ENCODE peak calls at places on chromosomes 5 and 9, in nine cellular contexts. One of them, this sample, is unnamed.

GRCh38 chr5:31232273-31232888 is 38.9 kb downstream of the CDH6 start:
- DNase-seq in esophagus squamous epithelium: no peak
- DNase-seq in NCI-H146: peak
- DNase-seq in stimulated activated effector memory CD8-positive, alpha-beta T cell treated with anti-CD3 and anti-CD28 coated beads, Interleukin-12 subunit alpha, Interleukin-12 subunit beta, amount 100 ng/mL, for 72 hours: no peak
- DNase-seq in substantia nigra: no peak
- DNase-seq in mesothelial cell of epicardium: no peak
- DNase-seq in effector memory CD8-positive, alpha-beta T cell: no peak
- DNase-seq in psoas muscle: no peak
- DNase-seq in activated CD4-positive, alpha-beta T cell treated with anti-CD3 and anti-CD28 coated beads, Interleukin-2, amount 10 ng/mL, durations not matched to agents 7 days and 5 days: no peak
- DNase-seq in this sample: peak

GRCh38 chr9:83355024-83355444 is 183.2 kb downstream of the FRMD3 start:
- DNase-seq in esophagus squamous epithelium: no peak
- DNase-seq in NCI-H146: no peak
- DNase-seq in stimulated activated effector memory CD8-positive, alpha-beta T cell treated with anti-CD3 and anti-CD28 coated beads, Interleukin-12 subunit alpha, Interleukin-12 subunit beta, amount 100 ng/mL, for 72 hours: no peak
- DNase-seq in substantia nigra: no peak
- DNase-seq in mesothelial cell of epicardium: no peak
- DNase-seq in effector memory CD8-positive, alpha-beta T cell: no peak
- DNase-seq in psoas muscle: no peak
- DNase-seq in activated CD4-positive, alpha-beta T cell treated with anti-CD3 and anti-CD28 coated beads, Interleukin-2, amount 10 ng/mL, durations not matched to agents 7 days and 5 days: no peak
- DNase-seq in this sample: peak

GRCh38 chr9:133130721-133131244 is 9.7 kb upstream of the RALGDS start:
- DNase-seq in esophagus squamous epithelium: no peak
- DNase-seq in NCI-H146: no peak
- DNase-seq in stimulated activated effector memory CD8-positive, alpha-beta T cell treated with anti-CD3 and anti-CD28 coated beads, Interleukin-12 subunit alpha, Interleukin-12 subunit beta, amount 100 ng/mL, for 72 hours: no peak
- DNase-seq in substantia nigra: no peak
- DNase-seq in mesothelial cell of epicardium: no peak
- DNase-seq in effector memory CD8-positive, alpha-beta T cell: peak
- DNase-seq in psoas muscle: no peak
- DNase-seq in activated CD4-positive, alpha-beta T cell treated with anti-CD3 and anti-CD28 coated beads, Interleukin-2, amount 10 ng/mL, durations not matched to agents 7 days and 5 days: peak
- DNase-seq in this sample: no peak

GRCh38 chr9:35385042-35385441 is 104.9 kb upstream of the RUSC2 start:
- DNase-seq in esophagus squamous epithelium: no peak
- DNase-seq in NCI-H146: no peak
- DNase-seq in stimulated activated effector memory CD8-positive, alpha-beta T cell treated with anti-CD3 and anti-CD28 coated beads, Interleukin-12 subunit alpha, Interleukin-12 subunit beta, amount 100 ng/mL, for 72 hours: no peak
- DNase-seq in substantia nigra: no peak
- DNase-seq in mesothelial cell of epicardium: no peak
- DNase-seq in effector memory CD8-positive, alpha-beta T cell: no peak
- DNase-seq in psoas muscle: no peak
- DNase-seq in activated CD4-positive, alpha-beta T cell treated with anti-CD3 and anti-CD28 coated beads, Interleukin-2, amount 10 ng/mL, durations not matched to agents 7 days and 5 days: no peak
- DNase-seq in this sample: peak

GRCh38 chr5:23223846-23224245 is 283.6 kb upstream of the PRDM9 start:
- DNase-seq in esophagus squamous epithelium: no peak
- DNase-seq in NCI-H146: no peak
- DNase-seq in stimulated activated effector memory CD8-positive, alpha-beta T cell treated with anti-CD3 and anti-CD28 coated beads, Interleukin-12 subunit alpha, Interleukin-12 subunit beta, amount 100 ng/mL, for 72 hours: no peak
- DNase-seq in substantia nigra: no peak
- DNase-seq in mesothelial cell of epicardium: no peak
- DNase-seq in effector memory CD8-positive, alpha-beta T cell: no peak
- DNase-seq in psoas muscle: no peak
- DNase-seq in activated CD4-positive, alpha-beta T cell treated with anti-CD3 and anti-CD28 coated beads, Interleukin-2, amount 10 ng/mL, durations not matched to agents 7 days and 5 days: no peak
- DNase-seq in this sample: no peak

GRCh38 chr9:129023036-129023907 is 4.9 kb downstream of the SH3GLB2 start:
- DNase-seq in esophagus squamous epithelium: no peak
- DNase-seq in NCI-H146: peak
- DNase-seq in stimulated activated effector memory CD8-positive, alpha-beta T cell treated with anti-CD3 and anti-CD28 coated beads, Interleukin-12 subunit alpha, Interleukin-12 subunit beta, amount 100 ng/mL, for 72 hours: no peak
- DNase-seq in substantia nigra: peak
- DNase-seq in mesothelial cell of epicardium: no peak
- DNase-seq in effector memory CD8-positive, alpha-beta T cell: no peak
- DNase-seq in psoas muscle: peak
- DNase-seq in activated CD4-positive, alpha-beta T cell treated with anti-CD3 and anti-CD28 coated beads, Interleukin-2, amount 10 ng/mL, durations not matched to agents 7 days and 5 days: no peak
- DNase-seq in this sample: peak

GRCh38 chr5:143226361-143226760 is 177.1 kb downstream of the NR3C1 start:
- DNase-seq in esophagus squamous epithelium: no peak
- DNase-seq in NCI-H146: no peak
- DNase-seq in stimulated activated effector memory CD8-positive, alpha-beta T cell treated with anti-CD3 and anti-CD28 coated beads, Interleukin-12 subunit alpha, Interleukin-12 subunit beta, amount 100 ng/mL, for 72 hours: no peak
- DNase-seq in substantia nigra: no peak
- DNase-seq in mesothelial cell of epicardium: no peak
- DNase-seq in effector memory CD8-positive, alpha-beta T cell: no peak
- DNase-seq in psoas muscle: no peak
- DNase-seq in activated CD4-positive, alpha-beta T cell treated with anti-CD3 and anti-CD28 coated beads, Interleukin-2, amount 10 ng/mL, durations not matched to agents 7 days and 5 days: no peak
- DNase-seq in this sample: peak

GRCh38 chr5:135436856-135437795 is 10.0 kb downstream of the DCANP1 start:
- DNase-seq in esophagus squamous epithelium: no peak
- DNase-seq in NCI-H146: no peak
- DNase-seq in stimulated activated effector memory CD8-positive, alpha-beta T cell treated with anti-CD3 and anti-CD28 coated beads, Interleukin-12 subunit alpha, Interleukin-12 subunit beta, amount 100 ng/mL, for 72 hours: no peak
- DNase-seq in substantia nigra: no peak
- DNase-seq in mesothelial cell of epicardium: no peak
- DNase-seq in effector memory CD8-positive, alpha-beta T cell: no peak
- DNase-seq in psoas muscle: no peak
- DNase-seq in activated CD4-positive, alpha-beta T cell treated with anti-CD3 and anti-CD28 coated beads, Interleukin-2, amount 10 ng/mL, durations not matched to agents 7 days and 5 days: no peak
- DNase-seq in this sample: no peak

GRCh38 chr5:123483446-123484077 is 28.4 kb upstream of the CSNK1G3 start:
- DNase-seq in esophagus squamous epithelium: no peak
- DNase-seq in NCI-H146: no peak
- DNase-seq in stimulated activated effector memory CD8-positive, alpha-beta T cell treated with anti-CD3 and anti-CD28 coated beads, Interleukin-12 subunit alpha, Interleukin-12 subunit beta, amount 100 ng/mL, for 72 hours: no peak
- DNase-seq in substantia nigra: no peak
- DNase-seq in mesothelial cell of epicardium: no peak
- DNase-seq in effector memory CD8-positive, alpha-beta T cell: no peak
- DNase-seq in psoas muscle: no peak
- DNase-seq in activated CD4-positive, alpha-beta T cell treated with anti-CD3 and anti-CD28 coated beads, Interleukin-2, amount 10 ng/mL, durations not matched to agents 7 days and 5 days: no peak
- DNase-seq in this sample: peak

GRCh38 chr9:36499156-36499886 is 73.4 kb upstream of the MELK start:
- DNase-seq in esophagus squamous epithelium: no peak
- DNase-seq in NCI-H146: peak
- DNase-seq in stimulated activated effector memory CD8-positive, alpha-beta T cell treated with anti-CD3 and anti-CD28 coated beads, Interleukin-12 subunit alpha, Interleukin-12 subunit beta, amount 100 ng/mL, for 72 hours: no peak
- DNase-seq in substantia nigra: no peak
- DNase-seq in mesothelial cell of epicardium: no peak
- DNase-seq in effector memory CD8-positive, alpha-beta T cell: no peak
- DNase-seq in psoas muscle: no peak
- DNase-seq in activated CD4-positive, alpha-beta T cell treated with anti-CD3 and anti-CD28 coated beads, Interleukin-2, amount 10 ng/mL, durations not matched to agents 7 days and 5 days: no peak
- DNase-seq in this sample: no peak

GRCh38 chr9:87479801-87480201 is 17.9 kb upstream of the DAPK1 start:
- DNase-seq in esophagus squamous epithelium: no peak
- DNase-seq in NCI-H146: no peak
- DNase-seq in stimulated activated effector memory CD8-positive, alpha-beta T cell treated with anti-CD3 and anti-CD28 coated beads, Interleukin-12 subunit alpha, Interleukin-12 subunit beta, amount 100 ng/mL, for 72 hours: no peak
- DNase-seq in substantia nigra: no peak
- DNase-seq in mesothelial cell of epicardium: no peak
- DNase-seq in effector memory CD8-positive, alpha-beta T cell: no peak
- DNase-seq in psoas muscle: no peak
- DNase-seq in activated CD4-positive, alpha-beta T cell treated with anti-CD3 and anti-CD28 coated beads, Interleukin-2, amount 10 ng/mL, durations not matched to agents 7 days and 5 days: no peak
- DNase-seq in this sample: peak

GRCh38 chr9:129351058-129351641 is 173.1 kb upstream of the IER5L start:
- DNase-seq in esophagus squamous epithelium: no peak
- DNase-seq in NCI-H146: no peak
- DNase-seq in stimulated activated effector memory CD8-positive, alpha-beta T cell treated with anti-CD3 and anti-CD28 coated beads, Interleukin-12 subunit alpha, Interleukin-12 subunit beta, amount 100 ng/mL, for 72 hours: no peak
- DNase-seq in substantia nigra: no peak
- DNase-seq in mesothelial cell of epicardium: no peak
- DNase-seq in effector memory CD8-positive, alpha-beta T cell: no peak
- DNase-seq in psoas muscle: no peak
- DNase-seq in activated CD4-positive, alpha-beta T cell treated with anti-CD3 and anti-CD28 coated beads, Interleukin-2, amount 10 ng/mL, durations not matched to agents 7 days and 5 days: no peak
- DNase-seq in this sample: no peak

GRCh38 chr9:19114680-19115270 is 12.1 kb upstream of the HAUS6 start:
- DNase-seq in esophagus squamous epithelium: no peak
- DNase-seq in NCI-H146: no peak
- DNase-seq in stimulated activated effector memory CD8-positive, alpha-beta T cell treated with anti-CD3 and anti-CD28 coated beads, Interleukin-12 subunit alpha, Interleukin-12 subunit beta, amount 100 ng/mL, for 72 hours: no peak
- DNase-seq in substantia nigra: no peak
- DNase-seq in mesothelial cell of epicardium: no peak
- DNase-seq in effector memory CD8-positive, alpha-beta T cell: no peak
- DNase-seq in psoas muscle: no peak
- DNase-seq in activated CD4-positive, alpha-beta T cell treated with anti-CD3 and anti-CD28 coated beads, Interleukin-2, amount 10 ng/mL, durations not matched to agents 7 days and 5 days: no peak
- DNase-seq in this sample: no peak

GRCh38 chr5:2130361-2130760 is 247.6 kb upstream of the IRX4 start:
- DNase-seq in esophagus squamous epithelium: no peak
- DNase-seq in NCI-H146: no peak
- DNase-seq in stimulated activated effector memory CD8-positive, alpha-beta T cell treated with anti-CD3 and anti-CD28 coated beads, Interleukin-12 subunit alpha, Interleukin-12 subunit beta, amount 100 ng/mL, for 72 hours: no peak
- DNase-seq in substantia nigra: no peak
- DNase-seq in mesothelial cell of epicardium: no peak
- DNase-seq in effector memory CD8-positive, alpha-beta T cell: no peak
- DNase-seq in psoas muscle: no peak
- DNase-seq in activated CD4-positive, alpha-beta T cell treated with anti-CD3 and anti-CD28 coated beads, Interleukin-2, amount 10 ng/mL, durations not matched to agents 7 days and 5 days: no peak
- DNase-seq in this sample: no peak

GRCh38 chr9:114339130-114339908 is 9.7 kb downstream of the ORM2 start:
- DNase-seq in esophagus squamous epithelium: no peak
- DNase-seq in NCI-H146: peak
- DNase-seq in stimulated activated effector memory CD8-positive, alpha-beta T cell treated with anti-CD3 and anti-CD28 coated beads, Interleukin-12 subunit alpha, Interleukin-12 subunit beta, amount 100 ng/mL, for 72 hours: peak
- DNase-seq in substantia nigra: peak
- DNase-seq in mesothelial cell of epicardium: no peak
- DNase-seq in effector memory CD8-positive, alpha-beta T cell: peak
- DNase-seq in psoas muscle: peak
- DNase-seq in activated CD4-positive, alpha-beta T cell treated with anti-CD3 and anti-CD28 coated beads, Interleukin-2, amount 10 ng/mL, durations not matched to agents 7 days and 5 days: peak
- DNase-seq in this sample: peak

GRCh38 chr5:149452665-149453617 is 73.8 kb upstream of the IL17B start:
- DNase-seq in esophagus squamous epithelium: no peak
- DNase-seq in NCI-H146: no peak
- DNase-seq in stimulated activated effector memory CD8-positive, alpha-beta T cell treated with anti-CD3 and anti-CD28 coated beads, Interleukin-12 subunit alpha, Interleukin-12 subunit beta, amount 100 ng/mL, for 72 hours: no peak
- DNase-seq in substantia nigra: no peak
- DNase-seq in mesothelial cell of epicardium: no peak
- DNase-seq in effector memory CD8-positive, alpha-beta T cell: no peak
- DNase-seq in psoas muscle: peak
- DNase-seq in activated CD4-positive, alpha-beta T cell treated with anti-CD3 and anti-CD28 coated beads, Interleukin-2, amount 10 ng/mL, durations not matched to agents 7 days and 5 days: no peak
- DNase-seq in this sample: peak

GRCh38 chr9:3525088-3525835 is 539 bp downstream of the RFX3 start:
- DNase-seq in esophagus squamous epithelium: no peak
- DNase-seq in NCI-H146: peak
- DNase-seq in stimulated activated effector memory CD8-positive, alpha-beta T cell treated with anti-CD3 and anti-CD28 coated beads, Interleukin-12 subunit alpha, Interleukin-12 subunit beta, amount 100 ng/mL, for 72 hours: peak
- DNase-seq in substantia nigra: peak
- DNase-seq in mesothelial cell of epicardium: peak
- DNase-seq in effector memory CD8-positive, alpha-beta T cell: peak
- DNase-seq in psoas muscle: no peak
- DNase-seq in activated CD4-positive, alpha-beta T cell treated with anti-CD3 and anti-CD28 coated beads, Interleukin-2, amount 10 ng/mL, durations not matched to agents 7 days and 5 days: peak
- DNase-seq in this sample: no peak

GRCh38 chr5:178104492-178104891 is 8.8 kb upstream of the N4BP3 start:
- DNase-seq in esophagus squamous epithelium: no peak
- DNase-seq in NCI-H146: no peak
- DNase-seq in stimulated activated effector memory CD8-positive, alpha-beta T cell treated with anti-CD3 and anti-CD28 coated beads, Interleukin-12 subunit alpha, Interleukin-12 subunit beta, amount 100 ng/mL, for 72 hours: no peak
- DNase-seq in substantia nigra: no peak
- DNase-seq in mesothelial cell of epicardium: no peak
- DNase-seq in effector memory CD8-positive, alpha-beta T cell: no peak
- DNase-seq in psoas muscle: no peak
- DNase-seq in activated CD4-positive, alpha-beta T cell treated with anti-CD3 and anti-CD28 coated beads, Interleukin-2, amount 10 ng/mL, durations not matched to agents 7 days and 5 days: no peak
- DNase-seq in this sample: peak

This sample was measured in myocyte.